ENCODE peak calls at places on chromosome X, in four cellular contexts. H is GDM1, J is anterior cingulate cortex, X is IMR-90. Z is an unnamed sample.

GRCh38 chrX:23381688-23382087 is 47.0 kb downstream of the PTCHD1 start:
- DNase-seq in H (no peak), J (no peak), X (no peak), Z (peak)

GRCh38 chrX:40637687-40638086 is 9.7 kb downstream of the CXorf38 start:
- DNase-seq in H (no peak), J (no peak), X (peak), Z (no peak)

GRCh38 chrX:42385730-42386129 is 392.2 kb downstream of the PPP1R2C start:
- DNase-seq in H (no peak), J (no peak), X (no peak), Z (no peak)

GRCh38 chrX:32571579-32571978 is 639.8 kb downstream of the DMD start:
- DNase-seq in H (no peak), J (no peak), X (peak), Z (no peak)

GRCh38 chrX:122219226-122219625 is 964.9 kb upstream of the GRIA3 start:
- DNase-seq in H (no peak), J (no peak), X (no peak), Z (no peak)

GRCh38 chrX:102958794-102959193 is 21.7 kb downstream of the RAB40AL start:
- DNase-seq in H (no peak), J (no peak), X (no peak), Z (no peak)

GRCh38 chrX:68822641-68823410 is 6.0 kb upstream of the EFNB1 start:
- DNase-seq in H (no peak), J (no peak), X (peak), Z (peak)

GRCh38 chrX:37763400-37763799 is 16.5 kb upstream of the CYBB start:
- DNase-seq in H (no peak), J (no peak), X (no peak), Z (no peak)

GRCh38 chrX:18377802-18378201 is 23.3 kb upstream of the SCML2 start:
- DNase-seq in H (peak), J (no peak), X (peak), Z (peak)